ENCODE peak calls at places on chromosomes 11 and 22, in six cellular contexts. I is NCI-H1930, E is GM03348, M is HuH-7.5, O is NCI-H1105, G is NCI-H1436 treated with DMSO at 0.1 percent for 48 hours. R is an unnamed sample.

GRCh38 chr11:100878474-100878873 is 191.4 kb downstream of the ARHGAP42 start:
- DNase-seq in G (no peak), E (peak), O (no peak), I (no peak), M (no peak), R (no peak)

GRCh38 chr11:46855863-46856262 is 9.8 kb upstream of the CKAP5 start:
- DNase-seq in O (no peak), I (no peak), M (no peak), G (no peak), E (no peak), R (no peak)

GRCh38 chr11:68825603-68826002 is 16.1 kb downstream of the CPT1A start:
- DNase-seq in O (no peak), G (no peak), M (peak), I (no peak), E (no peak), R (peak)

GRCh38 chr22:36180038-36180880 is 19.7 kb upstream of the APOL3 start:
- DNase-seq in M (peak), O (peak), G (no peak), E (peak), I (peak), R (peak)

GRCh38 chr11:63560506-63561179 is 2.5 kb downstream of the PLAAT2 start:
- DNase-seq in I (no peak), G (no peak), E (no peak), M (no peak), O (no peak), R (peak)

GRCh38 chr22:45452565-45453449 is 39.3 kb downstream of the RIBC2 start:
- DNase-seq in G (no peak), E (peak), M (no peak), I (no peak), O (no peak), R (no peak)

GRCh38 chr11:12803086-12803826 is 129.0 kb downstream of the TEAD1 start:
- DNase-seq in M (no peak), O (no peak), I (no peak), E (no peak), G (no peak), R (peak)

GRCh38 chr11:115226556-115226955 is 277.7 kb downstream of the CADM1 start:
- DNase-seq in G (no peak), O (no peak), I (no peak), E (no peak), M (no peak), R (no peak)

GRCh38 chr22:33535937-33536875 is 384.1 kb downstream of the LARGE1 start:
- DNase-seq in G (no peak), M (no peak), I (no peak), E (no peak), O (no peak), R (no peak)

GRCh38 chr11:110525883-110526282 is 96.1 kb downstream of the FDX1 start:
- DNase-seq in I (no peak), M (no peak), E (peak), G (peak), O (peak), R (peak)

GRCh38 chr22:50286275-50286674 is 16.1 kb upstream of the MAPK11 start:
- DNase-seq in G (no peak), E (no peak), M (no peak), O (no peak), I (no peak), R (no peak)

GRCh38 chr11:125429174-125429707 is 66.8 kb downstream of the FEZ1 start:
- DNase-seq in O (peak), I (no peak), E (peak), G (no peak), M (peak), R (no peak)

GRCh38 chr11:48093323-48093722 is 113.0 kb downstream of the PTPRJ start:
- DNase-seq in M (no peak), O (no peak), E (no peak), I (no peak), G (no peak), R (no peak)

GRCh38 chr11:65384301-65384889 is 1.9 kb upstream of the SLC25A45 start:
- DNase-seq in O (no peak), I (no peak), M (no peak), E (no peak), G (no peak), R (no peak)

GRCh38 chr11:60634151-60634550 is 65.3 kb upstream of the MS4A8 start:
- DNase-seq in O (no peak), M (no peak), I (no peak), E (no peak), G (no peak), R (no peak)

GRCh38 chr11:124920870-124921609 is 2.0 kb downstream of the HEPN1 start:
- DNase-seq in I (peak), M (no peak), G (no peak), O (no peak), E (peak), R (no peak)

GRCh38 chr22:36546932-36547331 is 18.0 kb upstream of the EIF3D start:
- DNase-seq in E (peak), I (no peak), G (no peak), O (no peak), M (no peak), R (no peak)

GRCh38 chr11:118623291-118623655 is 15.9 kb downstream of the PHLDB1 start:
- DNase-seq in M (no peak), O (peak), G (no peak), I (no peak), E (no peak), R (peak)

GRCh38 chr22:40758390-40758789 is 60.8 kb downstream of the SLC25A17 start:
- DNase-seq in E (no peak), O (no peak), M (no peak), G (no peak), I (no peak), R (no peak)

GRCh38 chr22:39110631-39111561 is 13.9 kb downstream of the APOBEC3H start:
- DNase-seq in I (no peak), G (no peak), O (no peak), E (no peak), M (no peak), R (no peak)

GRCh38 chr22:19184276-19184997 is 5.9 kb upstream of the SLC25A1 start:
- DNase-seq in M (no peak), O (no peak), G (no peak), E (no peak), I (no peak), R (no peak)

GRCh38 chr22:40042312-40042711 is 47.6 kb downstream of the FAM83F start:
- DNase-seq in I (no peak), E (no peak), M (no peak), G (no peak), O (no peak), R (no peak)

GRCh38 chr11:72821920-72822799 is 7.9 kb downstream of the ATG16L2 start:
- DNase-seq in M (no peak), E (peak), I (peak), O (peak), G (peak), R (peak)

GRCh38 chr22:24845036-24845918 is 39.3 kb downstream of the SGSM1 start:
- DNase-seq in G (no peak), I (no peak), M (no peak), E (no peak), O (no peak), R (no peak)

GRCh38 chr11:115677190-115677589 is 173.0 kb upstream of the CADM1 start:
- DNase-seq in O (no peak), M (no peak), G (no peak), I (no peak), E (no peak), R (no peak)

GRCh38 chr22:39234867-39235687 is 9.7 kb downstream of the PDGFB start:
- DNase-seq in I (no peak), O (peak), M (no peak), G (peak), E (no peak), R (peak)

R was measured in NCI-H2029.